ENCODE peak calls at places on chromosomes 11 and 22, in nine cellular contexts. U is effector memory CD4-positive, alpha-beta T cell; P is NCI-H460; V is activated CD8-positive, alpha-beta memory T cell treated with anti-CD3 and anti-CD28 coated beads for 48 hours; L is activated naive CD4-positive, alpha-beta T cell; G is kidney; Y is esophagus squamous epithelium; R is AG08396; S is AG10803. X is an unnamed sample.

GRCh38 chr11:57761301-57762234 is at the start of gene CTNND1:
- DNase-seq in U (no peak), P (peak), V (no peak), L (no peak), G (peak), Y (no peak), R (peak), S (peak), X (peak)

GRCh38 chr22:43205261-43205691 is 18.3 kb upstream of the TTLL12 start:
- DNase-seq in U (no peak), P (no peak), V (no peak), L (no peak), G (peak), Y (no peak), R (no peak), S (no peak), X (no peak)

GRCh38 chr11:131906963-131907362 is 536.5 kb downstream of the NTM start:
- DNase-seq in U (no peak), P (no peak), V (no peak), L (no peak), G (no peak), Y (no peak), R (no peak), S (no peak), X (no peak)

GRCh38 chr11:63321723-63322122 is 47.9 kb upstream of the SLC22A9 start:
- DNase-seq in U (no peak), P (no peak), V (no peak), L (no peak), G (no peak), Y (no peak), R (no peak), S (no peak), X (no peak)

GRCh38 chr11:96288915-96289314 is 54.1 kb downstream of the MAML2 start:
- DNase-seq in U (no peak), P (no peak), V (no peak), L (no peak), G (no peak), Y (no peak), R (no peak), S (no peak), X (no peak)

GRCh38 chr11:93738647-93739081 is 2.6 kb downstream of the TAF1D start:
- DNase-seq in U (no peak), P (no peak), V (no peak), L (no peak), G (no peak), Y (no peak), R (no peak), S (no peak), X (no peak)

GRCh38 chr11:97617031-97617430 is 1227.2 kb downstream of the JRKL start:
- DNase-seq in U (no peak), P (no peak), V (no peak), L (no peak), G (no peak), Y (no peak), R (no peak), S (no peak), X (no peak)

GRCh38 chr11:8684600-8685290 is 2.2 kb downstream of the RPL27A start:
- DNase-seq in U (no peak), P (no peak), V (no peak), L (no peak), G (no peak), Y (no peak), R (no peak), S (no peak), X (no peak)

GRCh38 chr11:6681949-6682348 is 1.2 kb downstream of the MRPL17 start:
- DNase-seq in U (no peak), P (no peak), V (no peak), L (no peak), G (no peak), Y (no peak), R (no peak), S (peak), X (no peak)

GRCh38 chr11:102989379-102990047 is 34.0 kb upstream of the MMP13 start:
- DNase-seq in U (no peak), P (no peak), V (no peak), L (no peak), G (no peak), Y (no peak), R (peak), S (peak), X (peak)

GRCh38 chr11:12526789-12527188 is 147.4 kb upstream of the TEAD1 start:
- DNase-seq in U (no peak), P (no peak), V (no peak), L (no peak), G (no peak), Y (no peak), R (peak), S (peak), X (peak)

GRCh38 chr11:95682552-95682951 is 107.0 kb downstream of the FAM76B start:
- DNase-seq in U (no peak), P (no peak), V (no peak), L (no peak), G (no peak), Y (no peak), R (peak), S (peak), X (no peak)

GRCh38 chr11:128058580-128059208 is 528.7 kb downstream of the ETS1 start:
- DNase-seq in U (no peak), P (no peak), V (no peak), L (no peak), G (no peak), Y (no peak), R (no peak), S (no peak), X (no peak)

GRCh38 chr11:125320347-125321122 is 156.0 kb downstream of the PKNOX2 start:
- DNase-seq in U (no peak), P (no peak), V (no peak), L (no peak), G (no peak), Y (no peak), R (no peak), S (no peak), X (no peak)

GRCh38 chr11:118619444-118620205 is 12.2 kb downstream of the PHLDB1 start:
- DNase-seq in U (no peak), P (no peak), V (no peak), L (no peak), G (peak), Y (no peak), R (peak), S (peak), X (peak)

GRCh38 chr22:22342697-22343602 is 98.4 kb downstream of the VPREB1 start:
- DNase-seq in U (peak), P (peak), V (peak), L (peak), G (peak), Y (no peak), R (peak), S (no peak), X (no peak)

GRCh38 chr22:49051491-49052022 is 776.1 kb downstream of the BRD1 start:
- DNase-seq in U (no peak), P (no peak), V (no peak), L (no peak), G (no peak), Y (no peak), R (no peak), S (no peak), X (no peak)

X was measured in hepatic stellate cell.